ENCODE peak calls at places on chromosomes 5 and 9, in nine cellular contexts. N, L, I, A, U, Q, R, H and B are unnamed samples.

GRCh38 chr9:124133752-124134151 is 122.2 kb downstream of the LHX2 start:
- DNase-seq in A (no peak), N (no peak), Q (no peak), U (peak), L (peak), R (no peak), H (peak), I (peak), B (peak)

GRCh38 chr5:57244331-57244730 is 70.5 kb downstream of the GPBP1 start:
- DNase-seq in R (no peak), H (no peak), U (no peak), Q (no peak), A (no peak), N (no peak), I (peak), L (no peak), B (no peak)

GRCh38 chr9:136349546-136349945 is 14.0 kb downstream of the DNLZ start:
- DNase-seq in U (no peak), N (no peak), H (no peak), I (no peak), A (no peak), L (no peak), Q (no peak), R (no peak), B (no peak)

GRCh38 chr5:95709967-95710650 is 21.0 kb upstream of the RHOBTB3 start:
- DNase-seq in H (peak), U (no peak), A (no peak), I (peak), R (peak), L (peak), N (peak), Q (no peak), B (no peak)

GRCh38 chr9:88378317-88378716 is 9.9 kb upstream of the SPIN1 start:
- DNase-seq in Q (peak), R (no peak), I (peak), H (no peak), U (peak), L (no peak), A (no peak), N (peak), B (no peak)

GRCh38 chr5:167296056-167296455 is 995.4 kb upstream of the WWC1 start:
- DNase-seq in A (no peak), R (no peak), N (no peak), U (no peak), H (no peak), Q (no peak), L (no peak), I (no peak), B (no peak)

GRCh38 chr9:73219985-73220626 is 68.4 kb downstream of the ANXA1 start:
- DNase-seq in R (no peak), A (no peak), Q (no peak), L (no peak), H (peak), N (peak), I (no peak), U (peak), B (no peak)

GRCh38 chr5:75331-76320 is 16.3 kb upstream of the PLEKHG4B start:
- DNase-seq in L (no peak), N (no peak), R (no peak), A (no peak), Q (no peak), U (no peak), H (no peak), I (no peak), B (no peak)

GRCh38 chr9:38437193-38437823 is 13.1 kb upstream of the IGFBPL1 start:
- DNase-seq in R (no peak), N (peak), A (no peak), H (peak), I (no peak), U (peak), Q (no peak), L (no peak), B (no peak)

GRCh38 chr9:109886617-109887016 is 106.6 kb downstream of the PALM2AKAP2 start:
- DNase-seq in I (no peak), R (no peak), L (no peak), U (peak), H (peak), N (no peak), Q (no peak), A (no peak), B (no peak)

GRCh38 chr5:143065185-143065584 is 295.0 kb downstream of the ARHGAP26 start:
- DNase-seq in H (no peak), L (no peak), U (peak), R (no peak), A (no peak), I (no peak), N (no peak), Q (no peak), B (no peak)

GRCh38 chr9:91790912-91791311 is 159.1 kb downstream of the ROR2 start:
- DNase-seq in R (peak), U (peak), N (no peak), Q (no peak), A (no peak), L (no peak), I (no peak), H (peak), B (no peak)

GRCh38 chr9:87878930-87879603 is 3.6 kb upstream of the SPATA31E1 start:
- DNase-seq in R (no peak), Q (no peak), H (peak), L (no peak), U (peak), I (no peak), N (no peak), A (no peak), B (no peak)

GRCh38 chr9:111274737-111275136 is 55.3 kb downstream of the OR2K2 start:
- DNase-seq in A (no peak), Q (no peak), L (no peak), I (no peak), N (no peak), U (no peak), H (no peak), R (no peak), B (no peak)

GRCh38 chr9:130555968-130556367 is 23.4 kb upstream of the FUBP3 start:
- DNase-seq in H (peak), L (no peak), U (peak), R (no peak), N (no peak), I (no peak), Q (no peak), A (no peak), B (no peak)

GRCh38 chr9:75950983-75951382 is 60.5 kb downstream of the PCSK5 start:
- DNase-seq in U (no peak), I (no peak), L (no peak), R (no peak), Q (no peak), A (no peak), N (peak), H (no peak), B (no peak)

GRCh38 chr5:154199263-154199662 is 8.7 kb downstream of the GALNT10 start:
- DNase-seq in A (no peak), U (no peak), L (no peak), I (no peak), Q (no peak), R (no peak), N (no peak), H (no peak), B (no peak)

GRCh38 chr5:82307431-82307830 is 29.3 kb upstream of the RPS23 start:
- DNase-seq in A (no peak), N (no peak), R (no peak), U (peak), Q (no peak), H (no peak), L (no peak), I (no peak), B (no peak)

GRCh38 chr9:107480386-107480789 is 9.2 kb downstream of the KLF4 start:
- DNase-seq in L (no peak), R (no peak), U (peak), Q (no peak), A (peak), H (peak), I (no peak), N (peak), B (no peak)

GRCh38 chr9:133067813-133068212 is 6.0 kb downstream of the CEL start:
- DNase-seq in R (no peak), H (peak), L (no peak), Q (no peak), A (no peak), U (no peak), N (no peak), I (no peak), B (no peak)

GRCh38 chr5:112870976-112871375 is 9.9 kb downstream of the SRP19 start:
- DNase-seq in A (no peak), R (no peak), Q (no peak), H (no peak), L (no peak), U (no peak), N (no peak), I (no peak), B (no peak)

GRCh38 chr9:93636667-93637066 is 60.3 kb downstream of the PHF2 start:
- DNase-seq in U (no peak), Q (no peak), A (no peak), N (no peak), L (no peak), H (no peak), I (no peak), R (no peak), B (no peak)

GRCh38 chr5:179143446-179143845 is 83.3 kb downstream of the ZNF354C start:
- DNase-seq in L (peak), R (peak), Q (no peak), U (peak), A (peak), N (peak), H (no peak), I (peak), B (peak)

GRCh38 chr5:172178301-172179031 is 9.6 kb downstream of the STK10 start:
- DNase-seq in Q (no peak), N (no peak), H (no peak), L (peak), A (peak), I (no peak), R (no peak), U (no peak), B (peak)

GRCh38 chr9:81083062-81083461 is 606.3 kb downstream of the TLE1 start:
- DNase-seq in A (no peak), R (no peak), U (no peak), Q (peak), I (peak), N (peak), H (peak), L (peak), B (no peak)

GRCh38 chr9:93137362-93137761 is 3.3 kb upstream of the NINJ1 start:
- DNase-seq in R (no peak), I (no peak), H (no peak), L (no peak), N (no peak), A (no peak), Q (no peak), U (no peak), B (no peak)

GRCh38 chr5:41827792-41828191 is 42.4 kb downstream of the OXCT1 start:
- DNase-seq in L (no peak), I (no peak), U (no peak), A (no peak), N (no peak), R (no peak), Q (no peak), H (no peak), B (no peak)

GRCh38 chr9:91116711-91117110 is 245.0 kb downstream of the AUH start:
- DNase-seq in I (no peak), N (no peak), U (no peak), Q (no peak), H (no peak), R (no peak), L (no peak), A (no peak), B (no peak)

GRCh38 chr5:158463971-158464370 is 605.0 kb upstream of the CLINT1 start:
- DNase-seq in H (no peak), N (peak), L (no peak), U (peak), A (no peak), Q (no peak), R (no peak), I (no peak), B (no peak)

GRCh38 chr5:140235776-140236558 is 61.0 kb downstream of the CYSTM1 start:
- DNase-seq in Q (no peak), H (no peak), R (no peak), L (no peak), U (no peak), I (no peak), N (no peak), A (no peak), B (no peak)

GRCh38 chr5:101626572-101626971 is 669.5 kb downstream of the SLCO4C1 start:
- DNase-seq in H (no peak), U (no peak), L (peak), A (no peak), R (no peak), I (peak), Q (no peak), N (no peak), B (no peak)

GRCh38 chr5:72394688-72395087 is 74.5 kb downstream of the PTCD2 start:
- DNase-seq in H (peak), L (peak), A (peak), Q (no peak), R (no peak), I (peak), N (peak), U (peak), B (peak)

GRCh38 chr5:42993516-42994284 is 46.4 kb downstream of the ANXA2R start:
- DNase-seq in A (peak), I (no peak), L (peak), N (no peak), R (no peak), U (peak), H (no peak), Q (no peak), B (peak)

GRCh38 chr9:96241391-96241809 is 60.6 kb downstream of the HSD17B3 start:
- DNase-seq in I (no peak), H (peak), A (peak), U (no peak), Q (no peak), N (no peak), L (no peak), R (peak), B (no peak)

GRCh38 chr9:130728721-130729120 is 35.1 kb downstream of the EXOSC2 start:
- DNase-seq in L (no peak), H (peak), I (no peak), U (peak), R (peak), Q (no peak), N (no peak), A (no peak), B (no peak)

GRCh38 chr9:20396509-20396908 is 225.8 kb downstream of the MLLT3 start:
- DNase-seq in H (no peak), I (no peak), A (no peak), L (no peak), R (no peak), N (no peak), Q (no peak), U (no peak), B (no peak)

GRCh38 chr5:180607861-180608571 is 16.7 kb upstream of the SCGB3A1 start:
- DNase-seq in Q (no peak), R (no peak), U (no peak), H (no peak), A (peak), N (no peak), L (no peak), I (no peak), B (no peak)

GRCh38 chr5:54103871-54104270 is 206.5 kb downstream of the ARL15 start:
- DNase-seq in N (no peak), L (peak), R (no peak), H (no peak), I (no peak), U (no peak), Q (no peak), A (no peak), B (no peak)

GRCh38 chr9:134168731-134169130 is 4.4 kb upstream of the RNU6ATAC start:
- DNase-seq in L (no peak), N (no peak), U (no peak), H (no peak), A (no peak), R (no peak), I (peak), Q (no peak), B (no peak)
- TF ChIP-seq EZH2phosphoT487 in L (no peak), N (no peak), U (no peak), H (no peak), A (no peak), R (no peak), I (no peak), Q (no peak), B (no peak)

GRCh38 chr5:151038801-151039238 is 18.4 kb downstream of the GPX3 start:
- DNase-seq in R (no peak), L (no peak), U (peak), A (no peak), H (peak), N (no peak), Q (no peak), I (no peak), B (no peak)

GRCh38 chr5:151034422-151035379 is 14.3 kb downstream of the GPX3 start:
- DNase-seq in H (peak), R (no peak), U (peak), Q (no peak), N (no peak), I (no peak), L (no peak), A (no peak), B (no peak)

GRCh38 chr5:151038292-151038745 is 17.9 kb downstream of the GPX3 start:
- DNase-seq in R (no peak), A (no peak), L (no peak), I (no peak), H (no peak), Q (no peak), N (no peak), U (no peak), B (no peak)

GRCh38 chr5:151037561-151038291 is 17.3 kb downstream of the GPX3 start:
- DNase-seq in I (no peak), Q (no peak), H (no peak), A (no peak), N (no peak), U (peak), R (no peak), L (no peak), B (no peak)

DNA sequence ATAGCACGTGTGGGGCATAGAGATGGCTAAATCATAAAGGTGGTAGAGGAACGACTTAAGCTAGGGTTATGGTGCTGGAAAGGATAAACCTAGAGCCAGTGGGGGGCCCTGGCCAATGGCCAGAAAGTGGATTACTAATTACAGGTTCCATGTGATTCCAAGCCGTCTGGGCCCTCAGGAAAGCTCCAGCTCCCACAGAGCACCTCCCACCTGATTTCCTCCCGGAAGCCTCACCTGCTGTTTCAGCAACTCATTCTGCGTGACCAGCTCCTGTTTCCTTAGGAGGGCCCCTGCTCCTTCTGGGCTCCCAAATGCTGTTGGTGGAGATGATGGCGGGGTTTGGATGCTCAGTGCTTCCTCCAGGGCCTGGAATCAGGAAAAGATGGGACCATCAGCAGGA is 16.2 kb downstream of the GPX3 start:
- DNase-seq in U (no peak), A (no peak), L (no peak), Q (no peak), H (no peak), I (no peak), R (no peak), N (no peak), B (no peak)
- H3K27ac ChIP-seq in U (no peak), A (no peak), L (no peak), Q (no peak), H (no peak), I (no peak), R (no peak), N (no peak), B (no peak)

GRCh38 chr9:17807670-17808282 is 228.9 kb downstream of the SH3GL2 start:
- DNase-seq in R (no peak), L (no peak), I (no peak), H (no peak), A (no peak), N (peak), U (no peak), Q (no peak), B (no peak)

GRCh38 chr9:17800397-17800796 is 221.5 kb downstream of the SH3GL2 start:
- DNase-seq in H (no peak), N (no peak), R (no peak), U (no peak), Q (no peak), A (no peak), L (no peak), I (no peak), B (no peak)

GRCh38 chr9:17799383-17799782 is 220.5 kb downstream of the SH3GL2 start:
- DNase-seq in A (no peak), R (no peak), I (no peak), H (peak), U (peak), L (no peak), Q (no peak), N (no peak), B (no peak)

DNA sequence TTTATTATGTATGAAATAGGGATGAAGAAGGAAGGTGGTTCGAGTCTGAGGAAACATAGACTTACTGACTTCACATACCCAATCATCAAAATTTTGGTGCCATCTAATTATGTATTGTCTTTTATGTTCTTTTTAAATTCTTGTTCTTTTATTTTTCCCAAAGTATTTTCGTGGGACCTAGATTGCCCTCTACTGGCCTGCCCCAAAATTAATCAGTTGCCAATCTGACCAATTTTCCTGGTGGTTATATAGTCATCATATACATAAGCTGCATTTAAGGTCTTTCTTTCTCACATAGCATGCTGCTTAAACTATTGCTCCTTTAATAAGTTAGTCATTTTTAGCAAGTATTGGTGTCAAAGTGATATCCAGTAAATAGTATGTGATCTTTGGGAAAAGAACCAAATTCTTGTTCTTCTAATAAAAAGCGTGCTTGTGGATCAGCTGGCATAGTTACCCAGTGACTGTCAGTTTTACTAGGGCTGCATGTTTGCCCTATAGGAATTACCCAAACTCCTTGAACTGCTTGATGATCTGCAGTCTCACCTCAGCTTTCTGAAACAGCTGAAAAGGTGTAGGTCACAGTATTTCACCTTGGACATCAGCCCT is 223.5 kb downstream of the SH3GL2 start:
- DNase-seq in H (peak), U (peak), L (no peak), R (no peak), I (peak), Q (peak), N (no peak), A (no peak), B (peak)
- TF ChIP-seq EZH2phosphoT487 in H (no peak), U (no peak), L (no peak), R (no peak), I (no peak), Q (no peak), N (no peak), A (no peak), B (no peak)

GRCh38 chr5:174608631-174609097 is 115.7 kb upstream of the MSX2 start:
- DNase-seq in U (no peak), N (no peak), Q (peak), A (no peak), R (peak), H (no peak), I (no peak), L (peak), B (no peak)
- H3K27ac ChIP-seq in U (no peak), N (no peak), Q (no peak), A (no peak), R (peak), H (no peak), I (no peak), L (no peak), B (no peak)

GRCh38 chr5:127898551-127899213 is 184.9 kb upstream of the SLC12A2 start:
- DNase-seq in Q (no peak), U (peak), L (no peak), I (no peak), H (peak), A (no peak), R (no peak), N (no peak), B (no peak)
- TF ChIP-seq EZH2phosphoT487 in Q (no peak), U (no peak), L (no peak), I (no peak), H (no peak), A (no peak), R (no peak), N (no peak), B (no peak)

GRCh38 chr5:27038476-27038875 is at the start of gene CDH9:
- DNase-seq in Q (no peak), A (no peak), H (no peak), U (no peak), I (peak), R (no peak), L (peak), N (no peak), B (no peak)
- H3K27ac ChIP-seq in Q (no peak), A (no peak), H (no peak), U (no peak), I (no peak), R (no peak), L (no peak), N (no peak), B (no peak)

GRCh38 chr5:157165668-157166067 is 396 bp downstream of the GARIN3 start:
- DNase-seq in A (no peak), L (no peak), H (no peak), N (no peak), U (no peak), Q (no peak), R (no peak), I (no peak), B (no peak)

GRCh38 chr5:157166494-157167218 is 592 bp upstream of the GARIN3 start:
- DNase-seq in L (no peak), N (no peak), Q (no peak), U (no peak), A (no peak), I (no peak), H (no peak), R (no peak), B (no peak)

GRCh38 chr5:157168286-157168685 is 2.2 kb upstream of the GARIN3 start:
- DNase-seq in A (no peak), Q (no peak), N (no peak), H (no peak), U (no peak), R (no peak), L (no peak), I (no peak), B (no peak)

GRCh38 chr5:157166164-157166493 is at the start of gene GARIN3:
- DNase-seq in N (no peak), L (no peak), I (no peak), H (no peak), U (no peak), R (no peak), Q (no peak), A (no peak), B (no peak)

GRCh38 chr5:157167219-157167621 is 1.2 kb upstream of the GARIN3 start:
- DNase-seq in R (no peak), A (peak), I (no peak), Q (no peak), U (peak), L (peak), N (peak), H (no peak), B (no peak)
- TF ChIP-seq EZH2phosphoT487 in R (no peak), A (no peak), I (no peak), Q (no peak), U (no peak), L (no peak), N (no peak), H (no peak), B (no peak)

GRCh38 chr5:147658293-147658932 is 124.1 kb downstream of the JAKMIP2 start:
- DNase-seq in R (no peak), N (no peak), A (no peak), U (no peak), Q (no peak), L (peak), I (no peak), H (no peak), B (no peak)
- H3K27ac ChIP-seq in R (no peak), N (no peak), A (no peak), U (no peak), Q (no peak), L (peak), I (peak), H (no peak), B (no peak)